ENCODE peak calls at places on chromosome 16, in six cellular contexts. J is SK-N-DZ; A is AG10803; N is activated T-cell treated with anti-CD3 and anti-CD28 coated beads for 4 hours; T is activated CD4-positive, alpha-beta T cell treated with anti-CD3 and anti-CD28 coated beads, Interleukin-2, amount 10 ng/mL, durations not matched to agents 7 days and 5 days; W is skeletal muscle cell. E is an unnamed sample.

GRCh38 chr16:2095315-2095853 is 40.3 kb downstream of the PKD1 start:
- DNase-seq in J (no peak), A (no peak), N (no peak), T (no peak), W (no peak), E (no peak)

GRCh38 chr16:27726621-27727275 is 176.8 kb downstream of the KATNIP start:
- DNase-seq in J (no peak), A (peak), N (no peak), T (no peak), W (no peak), E (no peak)

GRCh38 chr16:10408824-10409381 is 23.0 kb downstream of the ATF7IP2 start:
- DNase-seq in J (no peak), A (no peak), N (no peak), T (no peak), W (no peak), E (no peak)

GRCh38 chr16:88195021-88195581 is 187.7 kb upstream of the ZNF469 start:
- DNase-seq in J (peak), A (peak), N (no peak), T (no peak), W (peak), E (no peak)

GRCh38 chr16:69880640-69881133 is 70.4 kb upstream of the CLEC18A start:
- DNase-seq in J (no peak), A (peak), N (no peak), T (no peak), W (no peak), E (peak)

GRCh38 chr16:4496305-4496704 is 20.1 kb downstream of the HMOX2 start:
- DNase-seq in J (no peak), A (peak), N (no peak), T (no peak), W (no peak), E (no peak)

GRCh38 chr16:4935231-4935855 is 1.6 kb downstream of the PPL start:
- DNase-seq in J (no peak), A (peak), N (no peak), T (no peak), W (peak), E (no peak)

GRCh38 chr16:70778901-70779309 is 22.1 kb downstream of the VAC14 start:
- DNase-seq in J (peak), A (peak), N (no peak), T (no peak), W (peak), E (no peak)

GRCh38 chr16:80948886-80949502 is 57.7 kb downstream of the CMC2 start:
- DNase-seq in J (peak), A (peak), N (no peak), T (peak), W (no peak), E (peak)

GRCh38 chr16:47424846-47425245 is 36.0 kb downstream of the ITFG1 start:
- DNase-seq in J (no peak), A (no peak), N (no peak), T (no peak), W (no peak), E (no peak)

GRCh38 chr16:84976644-84977400 is 34.5 kb downstream of the ZDHHC7 start:
- DNase-seq in J (no peak), A (no peak), N (no peak), T (no peak), W (no peak), E (peak)

GRCh38 chr16:49856741-49857330 is 924 bp upstream of the ZNF423 start:
- DNase-seq in J (peak), A (peak), N (no peak), T (no peak), W (peak), E (peak)

GRCh38 chr16:10514369-10515055 is 65.9 kb downstream of the EMP2 start:
- DNase-seq in J (peak), A (peak), N (peak), T (peak), W (peak), E (peak)

GRCh38 chr16:31700200-31700529 is 172.5 kb downstream of the AHSP start:
- DNase-seq in J (no peak), A (no peak), N (no peak), T (no peak), W (peak), E (no peak)

GRCh38 chr16:11497851-11498289 is 88.8 kb downstream of the LITAF start:
- DNase-seq in J (no peak), A (peak), N (no peak), T (no peak), W (no peak), E (no peak)

GRCh38 chr16:50534556-50534955 is 13.6 kb upstream of the NKD1 start:
- DNase-seq in J (no peak), A (no peak), N (no peak), T (no peak), W (no peak), E (no peak)

GRCh38 chr16:4463522-4464163 is 10.8 kb downstream of the NMRAL1 start:
- DNase-seq in J (no peak), A (no peak), N (no peak), T (no peak), W (no peak), E (no peak)

GRCh38 chr16:69839798-69840409 is 77.8 kb downstream of the WWP2 start:
- DNase-seq in J (no peak), A (no peak), N (no peak), T (no peak), W (no peak), E (peak)

GRCh38 chr16:85554791-85555548 is 58.2 kb upstream of the GSE1 start:
- DNase-seq in J (peak), A (peak), N (peak), T (peak), W (no peak), E (no peak)

GRCh38 chr16:50588276-50588675 is 40.1 kb downstream of the NKD1 start:
- DNase-seq in J (no peak), A (no peak), N (no peak), T (no peak), W (no peak), E (no peak)

GRCh38 chr16:61576476-61576875 is 459.8 kb downstream of the CDH8 start:
- DNase-seq in J (no peak), A (no peak), N (no peak), T (no peak), W (no peak), E (no peak)

GRCh38 chr16:30659507-30660423 is 1.5 kb downstream of the FBRS start:
- DNase-seq in J (no peak), A (peak), N (peak), T (peak), W (no peak), E (no peak)

E was measured in globus pallidus.